ENCODE peak calls at places on chromosome X, in seven cellular contexts. G is GM12878, Q is osteocyte, S is HepG2, I is mammary epithelial cell, D is cardiac muscle cell, X is heart right ventricle. B is an unnamed sample.

GRCh38 chrX:32408389-32408788 is 803.0 kb downstream of the DMD start:
- DNase-seq in G (no peak), Q (no peak), S (no peak), I (no peak), D (no peak), X (no peak), B (no peak)

GRCh38 chrX:105564536-105564935 is 257.8 kb upstream of the NRK start:
- DNase-seq in G (no peak), Q (no peak), S (no peak), I (peak), D (peak), X (no peak), B (no peak)

GRCh38 chrX:112470551-112470950 is 209.2 kb downstream of the LHFPL1 start:
- DNase-seq in G (no peak), Q (no peak), S (no peak), I (no peak), D (no peak), X (no peak), B (no peak)

GRCh38 chrX:53732797-53733196 is 46.3 kb upstream of the HUWE1 start:
- DNase-seq in G (no peak), Q (no peak), S (no peak), I (no peak), D (no peak), X (no peak), B (no peak)

GRCh38 chrX:69028761-69029120 is 136.5 kb downstream of the PJA1 start:
- DNase-seq in G (no peak), Q (peak), S (no peak), I (peak), D (no peak), X (no peak), B (no peak)

GRCh38 chrX:135431886-135432285 is 10.1 kb downstream of the SMIM10L2A start:
- DNase-seq in G (no peak), Q (no peak), S (no peak), I (no peak), D (no peak), X (no peak), B (no peak)

GRCh38 chrX:11579856-11580595 is 85.7 kb downstream of the ARHGAP6 start:
- DNase-seq in G (no peak), Q (no peak), S (no peak), I (no peak), D (no peak), X (no peak), B (no peak)

GRCh38 chrX:101595739-101596419 is 21.9 kb downstream of the ARMCX6 start:
- DNase-seq in G (peak), Q (no peak), S (peak), I (peak), D (peak), X (no peak), B (no peak)

GRCh38 chrX:46547857-46548256 is 2.6 kb upstream of the ZNF674 start:
- DNase-seq in G (no peak), Q (no peak), S (peak), I (peak), D (peak), X (no peak), B (no peak)

GRCh38 chrX:6129195-6129594 is 99.5 kb downstream of the NLGN4X start:
- DNase-seq in G (no peak), Q (no peak), S (no peak), I (no peak), D (no peak), X (no peak), B (no peak)

GRCh38 chrX:153777261-153778090 is 3.4 kb upstream of the SRPK3 start:
- DNase-seq in G (no peak), Q (no peak), S (no peak), I (no peak), D (no peak), X (peak), B (no peak)

GRCh38 chrX:132948648-132949260 is 9.7 kb downstream of the HS6ST2 start:
- DNase-seq in G (no peak), Q (no peak), S (no peak), I (no peak), D (no peak), X (no peak), B (no peak)
- TF ChIP-seq CTCF in G (peak), Q (peak), S (no peak), I (peak), D (peak), X (no peak), B (peak)

GRCh38 chrX:48883729-48884128 is 13.8 kb downstream of the TIMM17B start:
- DNase-seq in G (no peak), Q (no peak), S (no peak), I (no peak), D (no peak), X (no peak), B (no peak)
- TF ChIP-seq CTCF in G (no peak), Q (no peak), S (no peak), I (no peak), D (no peak), X (no peak), B (no peak)

DNA sequence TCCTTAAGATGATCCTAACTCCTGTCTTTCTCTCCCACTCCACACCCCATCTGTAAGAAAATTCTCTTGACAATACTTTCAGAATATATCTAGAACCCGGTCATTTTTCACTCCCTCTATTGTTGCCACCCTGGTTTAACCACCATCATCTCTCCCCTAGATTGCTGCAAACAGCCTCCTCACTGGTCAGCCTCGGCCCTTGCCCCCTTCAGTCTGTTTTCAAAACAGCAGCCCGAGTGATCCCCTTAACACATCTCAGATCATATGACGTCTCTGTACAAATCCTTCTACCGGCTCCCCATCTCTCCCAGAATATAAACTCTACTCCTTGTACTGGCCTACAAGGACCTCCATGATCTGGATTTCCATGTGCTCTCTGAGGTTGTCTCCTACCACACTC is 35.2 kb upstream of the F9 start:
- DNase-seq in G (no peak), Q (no peak), S (no peak), I (no peak), D (no peak), X (no peak), B (no peak)
- TF ChIP-seq CTCF in G (no peak), Q (no peak), S (no peak), I (no peak), D (no peak), X (no peak), B (no peak)

GRCh38 chrX:39822133-39822748 is 275.5 kb downstream of the BCOR start:
- DNase-seq in G (no peak), Q (no peak), S (no peak), I (no peak), D (no peak), X (no peak), B (no peak)
- TF ChIP-seq CTCF in G (no peak), Q (no peak), S (no peak), I (no peak), D (no peak), X (no peak), B (no peak)

DNA sequence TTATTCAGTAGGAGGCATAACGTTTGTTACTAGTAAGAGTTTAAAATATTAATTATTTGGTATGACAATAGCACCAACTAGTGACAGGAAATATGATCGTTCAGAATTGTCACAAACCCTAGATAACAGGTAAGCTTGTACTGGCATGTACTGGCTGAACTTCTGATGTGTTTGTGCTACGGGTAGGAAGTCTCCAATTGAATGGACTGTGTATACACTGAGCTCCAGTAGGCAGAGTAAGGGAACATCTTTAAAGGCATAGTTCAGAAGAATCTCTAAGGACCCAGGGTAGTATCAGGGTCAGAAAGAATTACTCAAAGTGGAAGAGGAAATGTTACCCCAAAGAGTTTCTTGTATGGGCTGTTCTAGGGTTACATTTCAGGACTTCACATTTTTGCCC is 230.4 kb downstream of the EDA2R start:
- DNase-seq in G (peak), Q (no peak), S (no peak), I (peak), D (no peak), X (no peak), B (no peak)
- TF ChIP-seq CTCF in G (peak), Q (no peak), S (no peak), I (no peak), D (no peak), X (no peak), B (no peak)

DNA sequence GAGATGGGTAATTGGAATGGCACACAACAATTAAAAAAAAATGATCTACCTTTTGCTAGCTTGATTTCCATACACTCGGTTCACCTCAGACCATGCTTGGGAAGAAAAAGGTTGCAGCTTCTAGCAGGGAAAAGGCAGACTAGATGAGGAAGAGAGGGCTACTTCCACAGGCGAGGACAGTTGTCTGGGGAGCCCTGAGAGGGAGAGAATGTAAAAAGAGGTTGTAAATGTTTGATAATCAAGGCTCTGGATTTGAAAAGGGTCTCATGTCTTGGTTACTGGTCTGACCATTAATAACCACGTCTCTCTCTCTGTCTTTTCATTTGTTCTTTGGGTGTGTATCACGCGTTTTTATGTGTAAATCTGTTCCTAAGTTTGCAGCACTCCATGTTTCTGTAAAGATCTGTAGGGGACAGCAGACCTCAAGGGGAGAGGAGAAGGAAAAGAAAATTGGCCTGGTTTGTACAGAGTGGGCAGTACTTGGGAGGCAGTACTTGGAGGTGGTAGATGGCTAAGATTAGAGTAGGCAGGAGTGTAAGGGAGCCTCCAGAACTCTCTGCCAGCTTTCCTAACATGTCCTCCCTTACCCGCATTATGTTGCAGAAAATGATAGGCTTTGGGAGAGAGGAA is 750 bp downstream of the ARMCX5 start:
- DNase-seq in G (no peak), Q (no peak), S (no peak), I (peak), D (peak), X (no peak), B (no peak)
- TF ChIP-seq CTCF in G (no peak), Q (peak), S (peak), I (no peak), D (peak), X (no peak), B (no peak)

DNA sequence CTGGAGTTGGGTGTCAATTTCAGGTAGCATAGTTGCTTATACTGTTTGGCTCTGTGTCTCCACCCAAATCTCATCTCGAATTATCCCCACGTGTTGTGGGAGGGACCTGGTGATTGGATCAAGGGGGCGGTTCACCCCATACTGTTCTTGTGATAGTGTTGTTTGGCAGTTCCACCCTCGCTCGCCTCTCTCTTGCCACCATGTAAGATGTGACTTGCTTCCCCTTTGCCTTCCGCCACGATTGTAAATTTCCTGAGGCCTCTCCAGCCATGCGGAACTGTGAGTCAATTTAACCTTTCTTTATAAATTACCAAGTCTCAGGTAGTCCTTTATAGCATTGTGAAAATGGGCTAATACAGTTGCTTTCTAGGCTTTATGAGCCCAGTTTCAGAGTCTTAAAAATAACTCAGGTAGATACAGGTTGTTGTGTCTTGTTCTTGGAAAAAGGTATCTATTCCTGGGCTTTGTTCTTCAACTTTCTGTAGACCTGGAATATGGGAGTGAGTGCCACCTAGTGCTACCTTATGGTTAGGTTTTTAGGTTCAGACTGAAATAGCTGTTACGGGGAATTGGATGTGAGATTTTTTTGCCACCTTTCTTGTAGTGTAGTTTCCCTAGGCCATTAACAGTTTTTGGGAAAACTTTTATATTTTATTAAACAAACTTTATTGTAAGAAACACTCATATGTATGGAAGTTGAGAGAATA is 15.6 kb downstream of the PGK1 start:
- DNase-seq in G (no peak), Q (no peak), S (no peak), I (no peak), D (no peak), X (no peak), B (no peak)
- TF ChIP-seq CTCF in G (peak), Q (peak), S (peak), I (peak), D (peak), X (peak), B (peak)

GRCh38 chrX:66014560-66014959 is 25.3 kb downstream of the VSIG4 start:
- DNase-seq in G (no peak), Q (no peak), S (no peak), I (no peak), D (no peak), X (no peak), B (no peak)

GRCh38 chrX:66012094-66012534 is 27.8 kb downstream of the VSIG4 start:
- DNase-seq in G (peak), Q (no peak), S (no peak), I (peak), D (no peak), X (no peak), B (no peak)

GRCh38 chrX:66015152-66015827 is 24.6 kb downstream of the VSIG4 start:
- DNase-seq in G (peak), Q (no peak), S (no peak), I (no peak), D (peak), X (peak), B (no peak)

GRCh38 chrX:66014084-66014483 is 25.8 kb downstream of the VSIG4 start:
- DNase-seq in G (no peak), Q (no peak), S (no peak), I (no peak), D (no peak), X (no peak), B (no peak)

DNA sequence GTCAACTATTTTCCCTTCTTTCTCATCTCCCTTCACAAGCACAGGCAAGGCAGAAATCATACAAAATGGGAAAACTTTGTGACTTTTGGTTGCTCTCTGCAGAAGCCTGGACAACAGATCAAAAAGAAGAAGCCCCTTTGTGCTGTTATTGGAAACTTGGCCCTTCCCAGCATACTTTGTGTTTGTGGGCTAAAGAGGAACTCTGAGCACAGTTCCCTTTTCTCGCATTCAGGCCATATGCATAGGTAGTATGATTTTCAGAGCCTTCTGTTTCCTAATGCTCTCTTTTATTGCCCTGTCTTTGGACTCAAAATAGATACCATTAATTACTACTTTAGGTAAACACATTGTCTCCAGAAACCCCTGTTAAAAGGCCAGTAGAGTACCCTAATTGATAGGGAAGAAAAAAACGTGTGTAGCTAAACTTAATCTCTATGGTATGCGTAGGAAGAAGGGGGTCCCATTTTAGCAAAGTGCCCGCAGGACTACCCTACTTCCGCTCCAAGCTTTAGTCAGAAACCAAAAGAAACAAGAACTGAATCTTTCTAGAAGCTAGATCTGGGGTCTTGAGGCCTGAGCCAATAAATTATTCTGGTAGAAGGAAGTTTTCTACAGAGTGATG is 26.6 kb downstream of the VSIG4 start:
- DNase-seq in G (no peak), Q (no peak), S (no peak), I (no peak), D (no peak), X (no peak), B (no peak)
- TF ChIP-seq CTCF in G (no peak), Q (no peak), S (no peak), I (no peak), D (no peak), X (no peak), B (no peak)

GRCh38 chrX:147803948-147804347 is 107.8 kb upstream of the FMR1 start:
- DNase-seq in G (no peak), Q (no peak), S (peak), I (no peak), D (no peak), X (no peak), B (no peak)
- TF ChIP-seq CTCF in G (peak), Q (peak), S (peak), I (no peak), D (no peak), X (peak), B (peak)